ENCODE peak calls at places on chromosomes 5 and 9, in ten cellular contexts. U, W, Q, N, E, D, K, A, V and C are unnamed samples.

GRCh38 chr9:77455312-77455927 is 192.7 kb downstream of the GNA14 start:
- DNase-seq in U (no peak), W (no peak), Q (peak; percentile 74), N (no peak), E (no peak), D (no peak), K (no peak), A (peak; percentile 59), V (peak; percentile 46), C (peak; percentile 31)

GRCh38 chr5:143837306-143837848 is 25.4 kb downstream of the HMHB1 start:
- DNase-seq in U (peak; percentile 28), W (peak; percentile 76), Q (no peak), N (no peak), E (no peak), D (peak; percentile 49), K (no peak), A (peak; percentile 96), V (no peak), C (no peak)

GRCh38 chr5:17024686-17025180 is 88.6 kb upstream of the MYO10 start:
- DNase-seq in U (no peak), W (peak; percentile 85), Q (no peak), N (no peak), E (no peak), D (peak; percentile 62), K (no peak), A (peak; percentile 63), V (no peak), C (no peak)

GRCh38 chr5:160159991-160160826 is 41.0 kb upstream of the PWWP2A start:
- DNase-seq in U (no peak), W (peak; percentile 19), Q (no peak), N (no peak), E (no peak), D (no peak), K (no peak), A (no peak), V (peak; percentile 83), C (peak; percentile 64)

GRCh38 chr9:13896922-13897835 is 416.8 kb downstream of the NFIB start:
- DNase-seq in U (no peak), W (no peak), Q (no peak), N (no peak), E (no peak), D (no peak), K (no peak), A (no peak), V (peak; percentile 32), C (no peak)

GRCh38 chr9:113042884-113043657 is 13.5 kb downstream of the ZFP37 start:
- DNase-seq in U (no peak), W (no peak), Q (no peak), N (no peak), E (no peak), D (peak; percentile 26), K (no peak), A (no peak), V (no peak), C (no peak)

GRCh38 chr5:83343345-83343744 is 128.2 kb upstream of the VCAN start:
- DNase-seq in U (no peak), W (no peak), Q (no peak), N (no peak), E (no peak), D (no peak), K (no peak), A (no peak), V (no peak), C (no peak)

GRCh38 chr9:4689687-4690104 is 10.3 kb downstream of the CDC37L1 start:
- DNase-seq in U (no peak), W (peak; percentile 31), Q (no peak), N (no peak), E (no peak), D (no peak), K (no peak), A (no peak), V (no peak), C (no peak)

GRCh38 chr5:28505121-28505520 is 1466.7 kb upstream of the CDH9 start:
- DNase-seq in U (no peak), W (no peak), Q (no peak), N (no peak), E (no peak), D (no peak), K (no peak), A (no peak), V (no peak), C (no peak)

GRCh38 chr5:57349214-57349613 is 133.4 kb downstream of the ACTBL2 start:
- DNase-seq in U (no peak), W (no peak), Q (no peak), N (no peak), E (no peak), D (no peak), K (no peak), A (no peak), V (peak; percentile 71), C (no peak)
- H3K27ac ChIP-seq in U (no peak overlapping the region), W (no peak overlapping the region), Q (no peak overlapping the region), N (no peak overlapping the region), E (peak overlapping the region; percentile 74), D (no peak overlapping the region), K (no peak overlapping the region), A (no peak overlapping the region), V (peak overlapping the region; percentile 87), C (no peak overlapping the region)

GRCh38 chr9:134323741-134324358 is 2.4 kb upstream of the RXRA start:
- DNase-seq in U (peak; percentile 76), W (no peak), Q (peak; percentile 83), N (peak; percentile 3), E (no peak), D (no peak), K (peak; percentile 75), A (no peak), V (peak; percentile 52), C (no peak)

GRCh38 chr9:134320916-134321570 is 5.2 kb upstream of the RXRA start:
- DNase-seq in U (peak; percentile 46), W (no peak), Q (no peak), N (peak; percentile 4), E (no peak), D (no peak), K (peak; percentile 19), A (no peak), V (peak; percentile 44), C (no peak)

GRCh38 chr9:134322781-134323241 is 3.4 kb upstream of the RXRA start:
- DNase-seq in U (peak; percentile 14), W (no peak), Q (peak; percentile 8), N (peak; percentile 17), E (no peak), D (no peak), K (peak; percentile 10), A (no peak), V (no peak), C (no peak)

GRCh38 chr9:134321571-134321930 is 4.7 kb upstream of the RXRA start:
- DNase-seq in U (peak; percentile 18), W (no peak), Q (peak; percentile 10), N (peak; percentile 17), E (no peak), D (no peak), K (peak; percentile 8), A (no peak), V (no peak), C (no peak)

GRCh38 chr9:134321957-134322741 is 4.1 kb upstream of the RXRA start:
- DNase-seq in U (peak; percentile 26), W (no peak), Q (peak; percentile 65), N (peak; percentile 18), E (no peak), D (no peak), K (peak; percentile 18), A (no peak), V (no peak), C (no peak)
- H3K4me1 ChIP-seq in U (peaks cover 7% of the 10 kb centered on the region), W (peaks cover 40% of the 10 kb centered on the region), Q (peaks cover 7% of the 10 kb centered on the region), N (peaks cover 9% of the 10 kb centered on the region), E (peaks cover 8% of the 10 kb centered on the region), D (peaks cover 2% of the 10 kb centered on the region), K (peaks cover 24% of the 10 kb centered on the region), A (peaks cover 35% of the 10 kb centered on the region), V (peaks cover 37% of the 10 kb centered on the region), C (peaks cover 8% of the 10 kb centered on the region)

GRCh38 chr9:33677506-33677809 is 117.9 kb upstream of the PRSS3 start:
- DNase-seq in U (no peak), W (no peak), Q (no peak), N (no peak), E (no peak), D (no peak), K (no peak), A (no peak), V (no peak), C (no peak)

GRCh38 chr9:33682551-33682950 is 112.8 kb upstream of the PRSS3 start:
- DNase-seq in U (no peak), W (no peak), Q (no peak), N (no peak), E (no peak), D (no peak), K (no peak), A (no peak), V (no peak), C (no peak)

GRCh38 chr9:33677961-33678360 is 117.4 kb upstream of the PRSS3 start:
- DNase-seq in U (no peak), W (no peak), Q (no peak), N (no peak), E (no peak), D (no peak), K (no peak), A (no peak), V (no peak), C (no peak)

DNA sequence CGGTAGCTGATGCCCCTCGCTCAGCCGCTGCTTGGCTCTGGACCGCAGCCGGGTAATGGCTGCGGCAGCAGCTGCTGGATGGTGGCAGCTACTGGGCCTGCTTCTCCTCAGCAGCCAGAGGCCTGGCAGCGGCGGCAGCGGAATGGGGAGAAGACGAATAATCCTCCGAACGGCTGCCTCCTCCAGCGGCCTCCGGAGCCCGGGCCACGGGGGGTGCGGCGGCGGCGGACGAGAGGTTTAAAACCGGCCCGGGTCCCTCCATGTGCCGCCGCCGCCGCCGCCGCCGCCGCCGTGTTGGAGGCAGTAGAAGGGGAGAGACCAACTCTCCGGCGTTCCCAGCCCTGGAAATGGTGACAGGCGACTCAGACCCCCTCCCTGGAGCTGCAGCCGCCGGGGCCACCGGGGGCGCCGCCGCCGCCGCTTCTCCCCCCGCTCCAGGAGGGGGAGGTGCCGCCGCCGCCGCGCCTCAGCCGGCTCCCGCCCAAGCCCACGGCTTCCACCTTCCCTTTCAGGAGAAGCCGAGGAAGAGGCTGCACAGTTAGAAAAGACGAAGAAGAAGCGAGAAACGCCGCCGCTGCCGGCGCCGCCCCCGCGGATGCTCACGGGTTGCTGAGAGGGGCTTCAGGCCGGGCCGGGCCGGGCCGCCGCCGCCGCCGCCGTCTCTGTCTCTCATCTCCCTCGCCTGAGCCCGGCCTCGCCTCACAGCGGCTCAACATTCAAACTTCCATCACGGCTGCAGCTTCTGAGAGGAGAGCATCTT is 118.4 kb upstream of the PRSS3 start:
- DNase-seq in U (peak; percentile 28), W (peak; percentile 13), Q (peak; percentile 13), N (no peak), E (no peak), D (peak; percentile 42), K (no peak), A (peak; percentile 26), V (peak; percentile 69), C (no peak)
- H3K27ac ChIP-seq in U (peak overlapping the region; percentile 28), W (peak overlapping the region; percentile 30), Q (peak overlapping the region; percentile 68), N (no peak overlapping the region), E (no peak overlapping the region), D (no peak overlapping the region), K (peak overlapping the region; percentile 41), A (no peak overlapping the region), V (peak overlapping the region; percentile 80), C (no peak overlapping the region)

DNA sequence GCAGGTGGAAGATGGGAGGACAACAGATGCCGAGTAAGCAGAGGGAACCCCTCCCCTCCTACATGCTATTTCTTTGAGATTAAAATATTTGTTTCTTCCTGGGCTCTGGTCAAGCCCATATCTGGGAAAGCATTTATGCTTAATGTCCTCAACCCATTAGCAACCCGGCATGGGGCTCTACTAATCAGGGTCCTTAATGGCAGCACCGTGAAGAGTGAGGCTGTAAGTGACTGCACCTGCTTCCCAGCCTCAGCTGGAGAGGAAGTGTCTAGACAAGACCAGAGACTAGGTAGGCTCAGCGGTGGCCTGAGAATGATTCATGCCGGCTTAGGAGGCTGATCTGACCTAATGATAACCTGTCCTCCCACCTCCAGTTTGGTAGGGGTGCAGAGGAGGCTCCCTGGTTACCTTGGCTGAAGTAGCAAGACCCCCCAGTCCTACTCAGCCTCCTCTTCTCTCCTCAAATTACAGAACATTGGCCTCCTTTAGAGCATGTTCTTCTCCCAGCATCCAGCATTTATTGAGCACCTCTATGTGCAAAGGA is 61.3 kb upstream of the HSPA9 start:
- DNase-seq in U (no peak), W (no peak), Q (no peak), N (no peak), E (no peak), D (no peak), K (no peak), A (no peak), V (peak; percentile 55), C (no peak)
- H3K4me1 ChIP-seq in U (no peaks in the 10 kb centered on the region), W (no peaks in the 10 kb centered on the region), Q (no peaks in the 10 kb centered on the region), N (no peaks in the 10 kb centered on the region), E (no peaks in the 10 kb centered on the region), D (no peaks in the 10 kb centered on the region), K (no peaks in the 10 kb centered on the region), A (no peaks in the 10 kb centered on the region), V (peaks cover 19% of the 10 kb centered on the region), C (peaks cover 2% of the 10 kb centered on the region)